ENCODE peak calls at places on chromosomes 3 and 15, in seven cellular contexts. D is kidney, W is astrocyte, U is gastrocnemius medialis, S is ovary, R is transverse colon, E is endodermal cell. I is an unnamed sample.
A peak's percentile ranks its signal among the peaks of the same experiment; 100 is the strongest.

GRCh38 chr3:175704366-175705041 is 845.4 kb downstream of the NAALADL2 start:
- DNase-seq in D (no peak), W (no peak), U (no peak), S (no peak), R (no peak), E (no peak), I (peak; percentile 1)

GRCh38 chr3:29538610-29538958 is 257.7 kb downstream of the RBMS3 start:
- DNase-seq in D (no peak), W (no peak), U (no peak), S (no peak), R (no peak), E (no peak), I (no peak)

GRCh38 chr3:145022447-145022846 is 1050.8 kb downstream of the DIPK2A start:
- DNase-seq in D (no peak), W (no peak), U (no peak), S (no peak), R (no peak), E (no peak), I (no peak)

GRCh38 chr3:127215714-127216414 is 22.9 kb downstream of the PRR23E start:
- DNase-seq in D (no peak), W (no peak), U (no peak), S (no peak), R (no peak), E (no peak), I (no peak)

GRCh38 chr3:17941766-17942165 is 199.3 kb upstream of the TBC1D5 start:
- DNase-seq in D (no peak), W (peak; percentile 22), U (no peak), S (no peak), R (no peak), E (no peak), I (no peak)

GRCh38 chr15:74788716-74789151 is 6.9 kb downstream of the CSK start:
- DNase-seq in D (peak; percentile 62), W (no peak), U (no peak), S (no peak), R (peak; percentile 61), E (no peak), I (no peak)

GRCh38 chr3:155418426-155418825 is 124.9 kb upstream of the STRIT1 start:
- DNase-seq in D (no peak), W (no peak), U (no peak), S (no peak), R (no peak), E (no peak), I (no peak)

GRCh38 chr15:65846120-65846519 is 23.2 kb upstream of the RAB11A start:
- DNase-seq in D (no peak), W (no peak), U (no peak), S (no peak), R (no peak), E (no peak), I (no peak)

GRCh38 chr15:93152264-93152884 is 63.4 kb upstream of the RGMA start:
- DNase-seq in D (no peak), W (no peak), U (no peak), S (no peak), R (peak; percentile 18), E (no peak), I (no peak)

GRCh38 chr15:23402544-23402943 is 44.5 kb downstream of the GOLGA6L2 start:
- DNase-seq in D (no peak), W (no peak), U (no peak), S (no peak), R (no peak), E (no peak), I (no peak)

GRCh38 chr15:71093089-71094024 is 21.9 kb upstream of the THSD4 start:
- DNase-seq in D (no peak), W (peak; percentile 90), U (no peak), S (no peak), R (peak; percentile 72), E (no peak), I (peak; percentile 96)

GRCh38 chr3:148036331-148036881 is 627.2 kb downstream of the ZIC1 start:
- DNase-seq in D (no peak), W (peak; percentile 68), U (no peak), S (no peak), R (no peak), E (no peak), I (no peak)

GRCh38 chr15:40939909-40940801 is 11.0 kb downstream of the DLL4 start:
- DNase-seq in D (no peak), W (no peak), U (no peak), S (no peak), R (no peak), E (no peak), I (no peak)

GRCh38 chr15:60523056-60523455 is 44.1 kb upstream of the ICE2 start:
- DNase-seq in D (no peak), W (peak; percentile 43), U (no peak), S (no peak), R (no peak), E (no peak), I (peak; percentile 85)

GRCh38 chr15:48025118-48025517 is 95.7 kb upstream of the SLC24A5 start:
- DNase-seq in D (no peak), W (no peak), U (no peak), S (no peak), R (no peak), E (no peak), I (no peak)

GRCh38 chr3:190436356-190436755 is 13.3 kb downstream of the TMEM207 start:
- DNase-seq in D (no peak), W (peak; percentile 63), U (no peak), S (no peak), R (no peak), E (no peak), I (no peak)

GRCh38 chr3:103055021-103055420 is 620.2 kb downstream of the ZPLD1 start:
- DNase-seq in D (no peak), W (no peak), U (no peak), S (no peak), R (no peak), E (no peak), I (no peak)

GRCh38 chr3:182710557-182711157 is 82.6 kb upstream of the ATP11B start:
- DNase-seq in D (no peak), W (no peak), U (no peak), S (no peak), R (no peak), E (no peak), I (no peak)

GRCh38 chr3:64170270-64170669 is 55.0 kb downstream of the PRICKLE2 start:
- DNase-seq in D (no peak), W (peak; percentile 63), U (no peak), S (no peak), R (no peak), E (no peak), I (no peak)

GRCh38 chr3:195580733-195581443 is 2.9 kb downstream of the APOD start:
- DNase-seq in D (no peak), W (peak; percentile 18), U (no peak), S (peak; percentile 35), R (no peak), E (no peak), I (no peak)

GRCh38 chr3:78659386-78659987 is 1108.3 kb downstream of the ROBO1 start:
- DNase-seq in D (no peak), W (no peak), U (no peak), S (no peak), R (peak; percentile 17), E (no peak), I (no peak)

GRCh38 chr3:127970966-127971592 is 56.0 kb downstream of the KBTBD12 start:
- DNase-seq in D (no peak), W (peak; percentile 20), U (no peak), S (no peak), R (peak; percentile 29), E (peak; percentile 68), I (no peak)

GRCh38 chr3:183182732-183183610 is 20.4 kb upstream of the LAMP3 start:
- DNase-seq in D (no peak), W (no peak), U (no peak), S (no peak), R (no peak), E (peak; percentile 35), I (no peak)

GRCh38 chr3:171654809-171655208 is 155.5 kb downstream of the PLD1 start:
- DNase-seq in D (peak; percentile 73), W (peak; percentile 49), U (peak; percentile 79), S (peak; percentile 61), R (peak; percentile 14), E (no peak), I (peak; percentile 83)

GRCh38 chr3:4588410-4588809 is 95.3 kb downstream of the ITPR1 start:
- DNase-seq in D (no peak), W (peak; percentile 62), U (no peak), S (no peak), R (no peak), E (no peak), I (no peak)

GRCh38 chr15:41943543-41944312 is 28.6 kb downstream of the EHD4 start:
- DNase-seq in D (no peak), W (no peak), U (no peak), S (no peak), R (no peak), E (peak; percentile 21), I (no peak)
- H3K27ac ChIP-seq in D (peak overlapping the region; percentile 53), W (peak overlapping the region; percentile 91), U (peak overlapping the region; percentile 44), S (no peak overlapping the region), R (peak overlapping the region; percentile 20), E (peak overlapping the region; percentile 80), I (no peak overlapping the region)

GRCh38 chr3:194013928-194014327 is 122.0 kb upstream of the HES1 start:
- DNase-seq in D (no peak), W (no peak), U (no peak), S (no peak), R (no peak), E (no peak), I (no peak)

GRCh38 chr3:194019766-194020165 is 116.2 kb upstream of the HES1 start:
- DNase-seq in D (no peak), W (no peak), U (no peak), S (no peak), R (no peak), E (peak; percentile 69), I (no peak)

GRCh38 chr3:194011807-194012206 is 124.1 kb upstream of the HES1 start:
- DNase-seq in D (no peak), W (no peak), U (no peak), S (no peak), R (no peak), E (no peak), I (no peak)

GRCh38 chr3:194009892-194010533 is 125.9 kb upstream of the HES1 start:
- DNase-seq in D (no peak), W (no peak), U (no peak), S (no peak), R (no peak), E (peak; percentile 84), I (no peak)

DNA sequence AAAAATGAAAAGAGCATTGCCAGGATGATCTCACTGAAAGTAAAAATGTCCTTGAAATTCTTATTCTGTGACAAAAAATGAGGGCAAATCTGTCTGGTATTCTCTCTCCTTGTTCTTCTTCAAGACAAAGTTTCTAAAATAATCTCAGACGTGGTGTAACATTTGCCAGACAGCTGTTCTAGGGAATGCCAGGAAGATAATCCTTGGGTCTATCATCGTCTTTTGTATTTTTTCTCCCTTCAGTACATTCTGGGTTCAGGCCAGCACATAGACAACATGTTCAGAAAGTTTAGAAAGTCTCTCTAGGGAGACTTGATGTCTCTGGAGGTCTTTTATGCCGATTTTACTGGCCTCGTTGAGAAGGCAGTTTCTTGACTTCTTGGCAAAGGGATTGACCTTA is 121.2 kb upstream of the HES1 start:
- DNase-seq in D (no peak), W (no peak), U (no peak), S (no peak), R (no peak), E (no peak), I (no peak)
- H3K27ac ChIP-seq in D (no peak overlapping the region), W (no peak overlapping the region), U (no peak overlapping the region), S (no peak overlapping the region), R (no peak overlapping the region), E (no peak overlapping the region), I (no peak overlapping the region)

GRCh38 chr15:89833966-89834365 is 19.3 kb upstream of the ANPEP start:
- DNase-seq in D (no peak), W (no peak), U (no peak), S (no peak), R (no peak), E (no peak), I (no peak)
- H3K27ac ChIP-seq in D (no peak overlapping the region), W (no peak overlapping the region), U (no peak overlapping the region), S (no peak overlapping the region), R (no peak overlapping the region), E (no peak overlapping the region), I (no peak overlapping the region)

GRCh38 chr3:71087109-71088018 is 496.2 kb downstream of the FOXP1 start:
- DNase-seq in D (no peak), W (peak; percentile 61), U (no peak), S (no peak), R (no peak), E (no peak), I (no peak)
- H3K27ac ChIP-seq in D (no peak overlapping the region), W (peak overlapping the region; percentile 38), U (no peak overlapping the region), S (no peak overlapping the region), R (peak overlapping the region; percentile 14), E (no peak overlapping the region), I (no peak overlapping the region)

I was measured in foreskin keratinocyte.